ENCODE peak calls at places on chromosome 6, in eight cellular contexts. Z is Peyer's patch, I is lung, P is fibroblast of mammary gland, T is progenitor cell of endocrine pancreas, W is lower leg skin, M is adrenal gland, C is fibroblast of the aortic adventitia. J is an unnamed sample.

GRCh38 chr6:169371344-169372144 is 117.9 kb upstream of the THBS2 start:
- DNase-seq in Z (no peak), I (no peak), P (peak), T (no peak), W (peak), M (no peak), C (peak), J (no peak)

GRCh38 chr6:158955265-158955664 is 44.7 kb downstream of the RSPH3 start:
- DNase-seq in Z (no peak), I (no peak), P (no peak), T (no peak), W (no peak), M (no peak), C (no peak), J (no peak)

GRCh38 chr6:78533426-78533825 is 333.9 kb upstream of the IRAK1BP1 start:
- DNase-seq in Z (no peak), I (no peak), P (no peak), T (no peak), W (no peak), M (no peak), C (peak), J (no peak)

GRCh38 chr6:78513856-78514255 is 353.5 kb upstream of the IRAK1BP1 start:
- DNase-seq in Z (no peak), I (no peak), P (no peak), T (no peak), W (no peak), M (no peak), C (no peak), J (no peak)

GRCh38 chr6:49326337-49326736 is 136.7 kb downstream of the MMUT start:
- DNase-seq in Z (no peak), I (no peak), P (peak), T (no peak), W (no peak), M (no peak), C (peak), J (no peak)

GRCh38 chr6:22886881-22887581 is 317.7 kb downstream of the HDGFL1 start:
- DNase-seq in Z (no peak), I (no peak), P (no peak), T (no peak), W (no peak), M (no peak), C (peak), J (no peak)

GRCh38 chr6:8006208-8006607 is 58.0 kb downstream of the BLOC1S5 start:
- DNase-seq in Z (no peak), I (no peak), P (peak), T (no peak), W (no peak), M (no peak), C (peak), J (no peak)

GRCh38 chr6:26501482-26501986 is 1.4 kb downstream of the BTN1A1 start:
- DNase-seq in Z (peak), I (peak), P (peak), T (no peak), W (peak), M (peak), C (peak), J (no peak)

GRCh38 chr6:118735320-118735719 is 83.9 kb upstream of the CEP85L start:
- DNase-seq in Z (no peak), I (no peak), P (peak), T (no peak), W (no peak), M (no peak), C (peak), J (no peak)

GRCh38 chr6:90297124-90297865 is 652 bp upstream of the BACH2 start:
- DNase-seq in Z (no peak), I (no peak), P (no peak), T (no peak), W (no peak), M (no peak), C (no peak), J (no peak)

GRCh38 chr6:90294989-90295853 is 1.4 kb downstream of the BACH2 start:
- DNase-seq in Z (peak), I (peak), P (peak), T (peak), W (peak), M (peak), C (peak), J (peak)

GRCh38 chr6:90296346-90297123 is at the start of gene BACH2:
- DNase-seq in Z (peak), I (peak), P (peak), T (peak), W (peak), M (peak), C (peak), J (peak)

GRCh38 chr6:90294614-90294988 is 2.0 kb downstream of the BACH2 start:
- DNase-seq in Z (peak), I (no peak), P (no peak), T (no peak), W (no peak), M (no peak), C (no peak), J (no peak)

GRCh38 chr6:90295854-90296345 is 743 bp downstream of the BACH2 start:
- DNase-seq in Z (peak), I (peak), P (peak), T (peak), W (peak), M (peak), C (peak), J (peak)
- TF ChIP-seq CTCF in Z (no peak), I (no peak), P (no peak), T (no peak), W (no peak), M (no peak), C (peak), J (peak)

DNA sequence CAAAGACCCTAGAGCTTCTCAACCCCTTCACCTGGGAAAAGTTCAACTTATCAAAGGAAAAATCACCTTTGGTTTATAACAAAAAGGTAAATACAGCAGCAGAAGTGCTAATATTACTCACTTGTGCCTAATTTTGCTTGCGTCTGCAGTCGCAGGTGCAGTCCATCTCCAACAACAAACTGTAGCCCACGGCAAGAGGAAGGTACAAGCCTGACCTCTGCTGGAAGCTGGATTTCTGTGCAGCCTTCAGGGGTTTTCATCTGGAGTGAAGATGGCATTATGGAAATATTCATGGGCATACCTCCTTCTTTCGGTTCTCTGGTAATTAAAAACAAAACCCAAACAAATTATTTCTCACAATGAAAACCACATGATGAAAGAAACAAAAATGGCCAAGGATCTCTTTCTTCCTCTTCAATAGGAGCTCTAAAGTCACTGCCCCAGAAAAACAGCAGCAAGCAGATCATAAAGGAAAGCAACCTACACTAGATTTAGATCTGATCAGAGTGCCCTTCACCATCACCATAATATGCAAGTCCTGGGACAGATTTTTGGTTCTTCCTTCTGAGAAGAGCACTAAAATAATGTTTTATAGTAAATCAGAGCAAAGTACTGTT is 7.8 kb downstream of the UBE3D start:
- DNase-seq in Z (peak), I (no peak), P (peak), T (peak), W (no peak), M (peak), C (peak), J (no peak)
- TF ChIP-seq CTCF in Z (peak), I (peak), P (peak), T (peak), W (no peak), M (peak), C (peak), J (peak)

GRCh38 chr6:24322924-24323323 is 34.9 kb downstream of the DCDC2 start:
- DNase-seq in Z (no peak), I (no peak), P (no peak), T (no peak), W (no peak), M (no peak), C (no peak), J (no peak)
- TF ChIP-seq CTCF in Z (no peak), I (no peak), P (no peak), T (no peak), W (no peak), M (no peak), C (no peak), J (no peak)

DNA sequence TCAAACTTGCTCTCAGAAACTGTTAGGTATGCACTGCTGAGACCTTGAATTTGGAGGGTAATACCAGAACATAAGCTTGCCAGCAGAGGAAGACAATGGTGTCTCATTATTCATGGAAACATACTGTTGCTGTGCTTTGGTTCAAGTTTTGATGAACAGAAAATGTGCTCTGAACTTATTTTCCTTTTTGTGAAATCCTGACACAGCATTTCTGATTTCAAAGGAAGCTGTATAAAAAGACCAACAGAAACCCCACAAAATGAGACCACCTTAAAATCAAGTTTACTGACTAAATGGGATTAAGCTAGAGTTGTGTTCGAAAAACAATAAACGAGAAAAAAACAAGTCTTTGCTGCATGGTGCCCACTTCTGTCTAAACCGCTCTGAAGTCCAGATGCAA is 70.3 kb downstream of the PRDM1 start:
- DNase-seq in Z (no peak), I (no peak), P (no peak), T (no peak), W (no peak), M (no peak), C (no peak), J (no peak)
- TF ChIP-seq CTCF in Z (no peak), I (no peak), P (no peak), T (no peak), W (no peak), M (no peak), C (no peak), J (no peak)

DNA sequence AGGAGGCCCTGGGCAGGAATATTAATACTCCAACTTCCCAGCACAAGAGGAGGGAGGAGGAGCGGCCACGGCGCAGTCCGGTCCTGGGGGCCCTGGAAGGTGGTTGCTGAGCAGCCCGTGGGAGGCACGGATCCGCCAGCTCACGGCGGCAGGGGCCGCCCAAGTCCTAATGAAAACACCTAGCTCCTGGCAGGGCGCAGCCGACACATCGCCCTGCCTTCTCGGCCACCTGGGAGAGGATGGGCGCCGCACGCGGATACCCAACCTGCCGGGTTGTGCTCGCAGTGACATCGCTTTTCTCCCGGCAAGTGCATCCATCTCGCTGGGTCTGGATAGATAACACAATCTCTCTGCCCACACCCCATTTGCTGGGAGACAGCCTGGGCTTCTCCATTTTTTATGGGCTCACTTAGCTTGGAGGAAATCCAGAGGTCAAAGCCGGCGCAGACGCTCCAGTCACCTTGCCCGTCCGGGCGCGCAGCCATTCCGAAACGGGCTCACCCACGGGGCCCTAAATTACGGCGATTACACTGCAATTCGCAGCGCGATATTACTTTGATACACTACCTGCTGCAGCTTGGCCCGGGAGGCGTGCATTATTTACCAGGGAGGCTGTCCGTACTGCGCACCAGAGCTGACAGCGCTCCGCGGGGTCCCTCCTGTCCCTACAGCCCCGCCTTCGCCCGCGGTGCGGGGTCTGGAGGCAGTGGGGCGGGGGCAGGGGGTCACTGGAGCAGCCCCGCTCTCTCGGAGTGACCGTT is 36.2 kb upstream of the CCDC167 start:
- DNase-seq in Z (peak), I (no peak), P (no peak), T (no peak), W (no peak), M (peak), C (no peak), J (no peak)
- TF ChIP-seq CTCF in Z (no peak), I (no peak), P (no peak), T (peak), W (no peak), M (no peak), C (no peak), J (no peak)

DNA sequence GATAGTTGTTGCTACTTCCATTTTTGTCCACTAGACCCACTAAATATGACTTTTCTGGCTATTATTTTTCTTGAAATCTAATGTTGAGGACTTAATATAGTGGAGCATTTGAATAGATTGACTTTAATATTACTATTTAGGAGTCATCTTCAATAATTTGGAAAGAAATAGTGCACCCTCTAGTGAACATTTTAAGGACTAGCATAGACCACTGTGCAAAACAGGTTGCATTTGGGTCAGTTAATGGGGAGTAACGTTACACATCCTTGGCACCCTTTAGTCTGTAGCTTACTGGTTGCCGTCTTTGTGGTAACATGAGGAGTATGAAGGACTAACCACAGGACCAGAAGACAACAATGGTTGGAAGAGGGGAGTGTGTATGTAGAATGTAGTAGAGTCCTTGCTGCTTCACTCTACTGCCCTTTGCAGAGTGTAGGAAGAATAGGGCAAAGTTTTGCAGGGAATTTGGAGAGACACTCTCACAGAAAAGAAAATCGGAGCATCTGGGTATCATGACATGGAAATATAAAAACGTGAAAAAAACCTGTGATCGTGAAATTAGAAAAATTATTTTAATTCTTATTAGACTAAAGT is 25.2 kb downstream of the RFPL4B start:
- DNase-seq in Z (no peak), I (no peak), P (peak), T (no peak), W (no peak), M (no peak), C (peak), J (no peak)
- TF ChIP-seq CTCF in Z (peak), I (no peak), P (peak), T (peak), W (no peak), M (peak), C (peak), J (peak)

GRCh38 chr6:20126789-20127653 is 85.2 kb downstream of the MBOAT1 start:
- DNase-seq in Z (peak), I (peak), P (peak), T (peak), W (peak), M (peak), C (peak), J (peak)
- TF ChIP-seq CTCF in Z (peak), I (peak), P (peak), T (peak), W (no peak), M (peak), C (peak), J (peak)

DNA sequence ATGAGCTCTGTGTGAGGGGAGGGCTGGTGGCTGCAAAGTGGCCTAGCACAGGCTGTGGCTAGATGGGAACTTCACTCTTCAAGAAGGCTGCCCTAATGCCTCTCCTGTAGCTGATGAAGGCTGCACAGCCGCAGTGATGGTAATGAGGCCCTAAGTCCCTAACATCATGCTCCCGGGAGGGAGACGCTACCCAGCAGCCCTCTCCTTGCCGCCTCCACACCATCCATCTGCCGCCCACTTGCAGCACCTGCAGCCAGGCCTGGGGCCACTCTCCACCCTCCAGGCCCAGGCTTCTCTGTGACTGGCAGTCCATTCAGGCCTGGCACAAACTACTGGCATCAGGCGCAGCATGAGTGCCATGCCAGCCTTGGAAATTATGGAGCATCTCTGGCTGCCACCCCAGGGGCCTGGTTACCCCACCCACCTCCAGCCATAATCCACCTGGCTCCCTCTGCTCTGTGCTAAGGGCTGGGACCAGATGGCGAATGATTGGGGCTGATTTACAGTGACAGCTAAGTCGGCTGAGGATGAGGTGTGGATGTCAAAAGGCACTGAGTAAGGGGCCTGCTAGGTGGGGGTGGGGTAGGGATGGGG is 284.2 kb downstream of the LRFN2 start:
- DNase-seq in Z (no peak), I (no peak), P (no peak), T (no peak), W (no peak), M (no peak), C (no peak), J (no peak)
- TF ChIP-seq CTCF in Z (no peak), I (no peak), P (no peak), T (no peak), W (no peak), M (no peak), C (no peak), J (no peak)

GRCh38 chr6:129317931-129318820 is 391.8 kb downstream of the ARHGAP18 start:
- DNase-seq in Z (no peak), I (no peak), P (peak), T (no peak), W (no peak), M (no peak), C (peak), J (no peak)
- TF ChIP-seq CTCF in Z (no peak), I (no peak), P (no peak), T (no peak), W (no peak), M (no peak), C (no peak), J (no peak)

J was measured in right lobe of liver.